ENCODE peak calls at places on chromosomes 4 and X, in ten cellular contexts. L is suprapubic skin, E is HCT116, H is H1, S is GM23338, V is K562, A is stomach, N is prostate gland, O is sigmoid colon, Y is GM12878. B is an unnamed sample.

GRCh38 chr4:109655396-109655795 is 47.8 kb downstream of the CASP6 start:
- DNase-seq in N (no peak), E (no peak), S (no peak), A (no peak), L (no peak), Y (no peak), H (no peak), O (no peak), V (no peak), B (no peak)

GRCh38 chr4:135497563-135498152 is 1296.1 kb upstream of the PABPC4L start:
- DNase-seq in O (no peak), V (no peak), A (no peak), N (no peak), E (no peak), Y (no peak), L (no peak), S (peak), H (no peak), B (no peak)

GRCh38 chr4:37685726-37686372 is 327 bp downstream of the RELL1 start:
- DNase-seq in L (peak), A (peak), E (no peak), N (peak), Y (no peak), H (no peak), S (peak), O (peak), V (peak), B (no peak)

GRCh38 chr4:39883645-39884044 is 94.1 kb downstream of the PDS5A start:
- DNase-seq in V (no peak), O (no peak), H (no peak), Y (no peak), L (no peak), S (no peak), E (no peak), N (no peak), A (no peak), B (no peak)

GRCh38 chr4:24889991-24890390 is 22.9 kb downstream of the CCDC149 start:
- DNase-seq in N (no peak), O (peak), Y (peak), H (no peak), S (no peak), E (no peak), V (no peak), L (no peak), A (no peak), B (no peak)

GRCh38 chr4:55435136-55435535 is 39.4 kb downstream of the TMEM165 start:
- DNase-seq in V (no peak), L (no peak), N (no peak), Y (peak), E (no peak), H (no peak), A (no peak), S (peak), O (no peak), B (no peak)

GRCh38 chrX:151789179-151789800 is 54.7 kb downstream of the CNGA2 start:
- DNase-seq in O (peak), Y (no peak), H (no peak), N (no peak), E (no peak), L (peak), A (peak), S (no peak), V (no peak), B (no peak)

GRCh38 chr4:101136373-101137370 is 210.7 kb downstream of the PPP3CA start:
- DNase-seq in H (no peak), S (no peak), V (no peak), N (no peak), Y (no peak), O (no peak), L (no peak), E (no peak), A (no peak), B (no peak)

GRCh38 chrX:136487647-136488046 is at the start of gene BRS3:
- DNase-seq in Y (no peak), O (no peak), S (no peak), V (no peak), H (no peak), A (no peak), E (no peak), N (no peak), L (no peak), B (no peak)

GRCh38 chr4:185998791-185999190 is 70.2 kb upstream of the TLR3 start:
- DNase-seq in A (no peak), H (peak), L (no peak), V (no peak), E (no peak), O (no peak), N (no peak), S (no peak), Y (no peak), B (no peak)

GRCh38 chrX:107450823-107451509 is 1.5 kb downstream of the FRMPD3 start:
- DNase-seq in H (peak), N (no peak), L (no peak), Y (no peak), A (no peak), E (no peak), O (no peak), S (peak), V (peak), B (no peak)

GRCh38 chr4:148497258-148497657 is 55.0 kb upstream of the NR3C2 start:
- DNase-seq in Y (no peak), L (no peak), N (no peak), O (no peak), S (no peak), H (no peak), E (no peak), V (no peak), A (no peak), B (no peak)

GRCh38 chr4:4267981-4268380 is 20.0 kb upstream of the TMEM128 start:
- DNase-seq in Y (no peak), E (no peak), A (no peak), L (no peak), N (no peak), S (no peak), H (no peak), V (no peak), O (no peak), B (no peak)

GRCh38 chrX:68978211-68978780 is 149.5 kb downstream of the EFNB1 start:
- DNase-seq in A (no peak), E (no peak), L (no peak), N (peak), V (peak), S (peak), H (no peak), O (no peak), Y (no peak), B (no peak)

GRCh38 chr4:47490550-47490949 is 5.5 kb downstream of the ATP10D start:
- DNase-seq in A (no peak), O (no peak), V (no peak), N (no peak), Y (no peak), L (no peak), S (peak), E (peak), H (no peak), B (no peak)

DNA sequence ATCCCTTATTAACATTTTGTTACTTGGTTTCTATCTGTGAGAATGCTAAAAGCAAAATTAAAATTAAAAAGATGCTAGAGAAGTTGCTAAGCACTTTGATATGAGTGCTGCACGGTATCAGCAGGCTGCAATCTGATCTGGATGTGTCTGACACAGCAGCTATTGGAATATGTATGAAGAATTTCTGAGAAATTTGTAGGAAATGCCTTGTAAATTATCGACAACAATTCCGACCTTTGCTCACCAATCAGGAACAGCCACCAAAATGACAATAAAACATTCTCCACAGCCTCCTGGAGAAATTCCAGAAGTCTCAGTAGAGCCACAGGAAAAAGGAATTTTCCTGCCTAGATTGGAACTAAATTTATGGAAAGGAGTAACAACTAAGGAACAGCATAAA is 82.5 kb downstream of the TIGD2 start:
- DNase-seq in S (no peak), Y (no peak), E (no peak), A (no peak), O (no peak), L (no peak), V (no peak), H (no peak), N (no peak), B (no peak)
- TF ChIP-seq POLR2AphosphoS5 in S (no peak), Y (no peak), E (no peak), A (no peak), O (no peak), L (no peak), V (no peak), H (no peak), N (no peak), B (no peak)

GRCh38 chr4:35885081-35885480 is 359.2 kb downstream of the ARAP2 start:
- DNase-seq in A (no peak), Y (no peak), V (no peak), N (no peak), E (no peak), S (no peak), O (no peak), L (no peak), H (no peak), B (no peak)
- TF ChIP-seq POLR2AphosphoS5 in A (no peak), Y (no peak), V (no peak), N (no peak), E (no peak), S (no peak), O (no peak), L (no peak), H (no peak), B (no peak)

GRCh38 chr4:67035501-67035900 is 509.8 kb downstream of the CENPC start:
- DNase-seq in V (no peak), S (no peak), L (no peak), Y (no peak), O (no peak), A (no peak), N (peak), H (no peak), E (no peak), B (no peak)
- TF ChIP-seq POLR2AphosphoS5 in V (no peak), S (no peak), L (no peak), Y (no peak), O (no peak), A (no peak), N (peak), H (no peak), E (no peak), B (no peak)

GRCh38 chr4:95371457-95372179 is 177.2 kb downstream of the UNC5C start:
- DNase-seq in A (no peak), V (no peak), N (no peak), O (no peak), S (peak), E (no peak), Y (no peak), H (no peak), L (no peak), B (no peak)

GRCh38 chr4:95362906-95363578 is 185.7 kb downstream of the UNC5C start:
- DNase-seq in L (no peak), V (peak), N (no peak), S (peak), Y (no peak), H (peak), A (no peak), O (no peak), E (peak), B (no peak)

GRCh38 chr4:95363966-95364365 is 184.8 kb downstream of the UNC5C start:
- DNase-seq in H (no peak), E (no peak), Y (no peak), O (no peak), S (no peak), V (no peak), L (no peak), A (no peak), N (no peak), B (no peak)

GRCh38 chr4:95363579-95363965 is 185.2 kb downstream of the UNC5C start:
- DNase-seq in H (no peak), E (no peak), L (no peak), Y (no peak), A (no peak), N (no peak), S (no peak), O (no peak), V (no peak), B (no peak)

DNA sequence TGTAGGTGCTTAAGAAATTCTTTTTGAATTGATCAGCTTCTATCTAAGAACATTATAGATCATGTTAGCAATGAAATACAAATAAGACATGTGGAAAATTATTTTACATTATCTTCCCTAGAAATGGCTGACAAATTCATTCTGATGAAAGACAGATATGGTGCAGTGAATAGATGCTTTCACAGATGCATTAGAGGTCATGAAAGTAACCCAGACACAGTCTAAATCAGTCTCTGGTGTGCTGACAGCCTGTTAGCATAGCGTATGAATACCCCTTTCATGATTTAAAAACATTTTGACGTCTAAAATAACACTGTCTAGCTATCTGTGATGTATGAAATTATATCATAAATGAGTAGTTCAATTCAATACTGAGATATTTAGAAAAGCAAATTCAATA is 180.9 kb downstream of the UNC5C start:
- DNase-seq in O (no peak), S (no peak), Y (no peak), E (no peak), A (no peak), H (no peak), L (no peak), V (no peak), N (no peak), B (no peak)
- TF ChIP-seq POLR2AphosphoS5 in O (no peak), S (no peak), Y (no peak), E (no peak), A (no peak), H (no peak), L (no peak), V (no peak), N (no peak), B (no peak)

DNA sequence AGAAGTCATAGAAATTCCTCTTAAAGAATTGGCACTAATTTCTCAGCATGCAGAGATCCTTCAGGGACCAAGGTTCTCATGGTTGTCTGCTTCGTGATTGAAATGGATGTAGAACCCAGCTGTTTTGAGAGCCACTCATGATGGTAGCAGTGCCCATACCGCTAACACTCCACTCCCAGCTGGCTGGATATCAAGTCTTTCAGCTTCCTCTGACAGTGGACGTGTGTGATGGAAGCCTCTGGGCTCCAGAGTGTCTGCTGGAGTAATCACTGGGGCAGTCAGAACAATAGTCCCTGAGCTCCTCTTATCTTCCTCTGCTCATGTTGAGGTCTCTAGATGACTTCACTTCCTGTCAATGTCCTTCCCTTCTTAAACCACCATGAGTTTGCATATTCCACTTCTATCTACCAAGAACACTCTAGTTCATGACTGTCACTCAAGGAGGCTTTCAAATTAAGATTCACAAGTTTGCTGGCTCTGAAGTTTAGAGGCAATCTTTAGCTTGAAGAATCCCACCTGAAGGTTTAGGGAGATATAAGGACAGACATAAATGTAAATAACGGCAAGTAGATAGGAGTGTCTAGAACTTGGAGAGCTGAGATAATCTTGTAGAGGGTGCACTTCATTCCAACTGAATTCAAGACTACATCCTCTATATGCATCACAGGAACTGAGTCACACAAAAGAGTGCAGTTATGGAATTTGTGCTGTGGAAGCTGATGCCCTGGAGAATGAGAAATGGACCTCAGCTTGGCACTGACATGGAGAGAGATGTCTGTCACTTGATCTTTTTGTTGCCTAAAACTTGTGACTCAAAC is 64.5 kb upstream of the WDR1 start:
- DNase-seq in S (no peak), H (no peak), N (no peak), O (no peak), E (no peak), L (no peak), V (peak), Y (no peak), A (no peak), B (no peak)
- TF ChIP-seq POLR2AphosphoS5 in S (no peak), H (no peak), N (no peak), O (no peak), E (no peak), L (no peak), V (peak), Y (no peak), A (no peak), B (no peak)

DNA sequence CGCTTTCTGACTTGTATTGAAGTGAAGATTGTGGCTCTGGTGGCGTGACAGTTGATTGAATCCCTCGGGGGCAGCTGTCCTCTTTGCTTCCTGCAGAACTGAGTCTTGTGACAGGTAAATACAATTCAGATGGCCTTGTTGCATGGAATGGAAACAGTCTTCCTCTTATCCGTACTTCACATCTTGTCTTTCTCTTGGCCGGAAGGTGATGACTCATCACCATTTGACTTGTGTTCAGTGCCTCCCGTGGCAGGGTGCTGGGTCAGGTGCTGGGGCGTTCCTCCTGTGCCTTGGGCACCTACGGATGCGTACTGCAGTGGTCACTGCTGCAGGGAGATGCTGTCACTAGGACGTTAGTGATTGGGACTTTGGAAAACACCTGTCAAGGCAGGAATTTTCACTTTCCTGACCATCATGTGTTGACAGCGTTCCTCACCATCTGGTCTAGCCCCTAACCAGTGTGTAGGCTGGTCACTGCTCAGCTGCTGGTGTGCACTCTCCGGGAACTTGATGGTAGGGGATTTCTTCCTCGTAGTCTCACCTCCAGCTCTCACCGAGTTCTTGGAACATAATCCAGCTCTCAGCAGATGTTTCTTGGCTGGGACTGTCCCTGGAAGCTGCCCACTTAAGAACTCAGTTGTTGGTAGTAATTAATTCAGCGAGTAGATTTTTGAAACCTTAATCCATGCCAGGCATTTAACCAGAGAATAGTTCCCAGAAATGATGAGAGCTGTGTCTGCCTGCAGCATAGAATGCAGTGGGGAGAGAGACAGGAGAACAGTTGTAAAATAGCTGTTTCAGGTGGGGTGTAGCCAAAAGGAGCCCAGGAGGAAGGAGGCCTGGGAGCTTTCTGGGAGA is 7.2 kb downstream of the TBC1D14 start:
- DNase-seq in E (peak), Y (no peak), S (no peak), V (peak), N (peak), A (peak), H (no peak), L (no peak), O (peak), B (peak)
- TF ChIP-seq POLR2AphosphoS5 in E (peak), Y (no peak), S (no peak), V (peak), N (peak), A (no peak), H (no peak), L (no peak), O (no peak), B (peak)

GRCh38 chrX:71301195-71301924 is at the start of gene ITGB1BP2:
- DNase-seq in O (peak), N (no peak), L (no peak), V (no peak), H (no peak), Y (no peak), E (no peak), A (no peak), S (peak), B (no peak)
- TF ChIP-seq POLR2AphosphoS5 in O (peak), N (no peak), L (no peak), V (peak), H (peak), Y (no peak), E (no peak), A (peak), S (peak), B (no peak)

DNA sequence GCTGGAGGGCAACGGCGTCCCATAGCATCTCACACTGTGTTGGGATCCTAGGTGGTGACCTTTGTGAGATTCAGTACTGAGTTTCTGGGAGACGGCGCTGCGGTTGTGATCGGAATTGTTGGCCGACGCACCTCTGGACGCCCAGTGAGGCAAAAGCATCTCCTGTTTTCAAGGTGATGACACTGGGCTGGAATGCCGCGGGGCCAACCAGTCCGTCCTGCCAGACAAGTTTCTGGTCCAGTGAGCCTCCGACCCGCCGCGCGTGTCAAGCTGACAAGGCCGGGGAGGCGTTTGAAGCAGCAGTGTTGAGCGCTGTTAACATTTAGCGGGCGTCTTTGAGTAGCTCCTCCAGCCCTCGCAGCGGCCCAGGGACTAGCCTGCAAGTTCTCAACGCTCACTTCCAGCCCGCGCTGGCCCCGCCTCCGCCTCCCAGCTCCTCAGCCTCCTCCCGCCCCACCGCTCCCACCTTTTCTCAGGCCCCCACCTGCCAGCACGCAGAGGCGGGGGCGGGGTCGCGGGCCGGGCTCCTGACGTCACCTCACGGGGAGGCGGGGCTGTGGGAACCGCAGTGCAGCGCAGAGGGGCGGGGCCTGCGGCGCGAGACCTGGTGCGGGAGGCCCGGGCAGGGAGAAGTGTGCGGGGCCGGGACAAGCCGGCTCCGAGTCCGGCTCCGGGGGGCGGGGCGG is 482 bp upstream of the CDS1 start:
- DNase-seq in H (peak), Y (no peak), S (peak), V (peak), O (peak), L (peak), N (peak), A (peak), E (peak), B (peak)
- TF ChIP-seq POLR2AphosphoS5 in H (peak), Y (no peak), S (peak), V (no peak), O (no peak), L (no peak), N (peak), A (no peak), E (peak), B (no peak)

B was measured in spleen.